ENCODE peak calls at places on chromosomes 1 and 21, in ten cellular contexts. M is Peyer's patch; R is astrocyte of the cerebellum; T is PC-9; X is K562; V is heart right ventricle; K is colonic mucosa; B is CD8-positive, alpha-beta T cell; H is mucosa of descending colon; N is BJ. Q is an unnamed sample.

GRCh38 chr1:29515188-29515955 is 279.1 kb downstream of the PTPRU start:
- DNase-seq in M (peak; percentile 35), H (no peak), N (no peak), T (no peak), X (no peak), V (no peak), B (no peak), K (no peak), R (no peak), Q (no peak)

GRCh38 chr1:247102381-247102780 is 1.8 kb downstream of the ZNF669 start:
- DNase-seq in T (no peak), M (no peak), B (no peak), X (no peak), N (no peak), H (no peak), V (no peak), R (no peak), K (no peak), Q (no peak)

GRCh38 chr1:72140222-72140621 is 142.1 kb downstream of the NEGR1 start:
- DNase-seq in M (no peak), V (no peak), T (no peak), R (no peak), B (no peak), N (no peak), H (no peak), K (no peak), X (no peak), Q (no peak)

GRCh38 chr1:29555043-29555620 is 318.8 kb downstream of the PTPRU start:
- DNase-seq in X (no peak), N (no peak), R (no peak), M (no peak), H (no peak), B (no peak), K (no peak), T (no peak), V (no peak), Q (no peak)

GRCh38 chr1:37495875-37496274 is 18.7 kb downstream of the MEAF6 start:
- DNase-seq in X (no peak), N (no peak), K (no peak), T (peak; percentile 80), R (no peak), V (no peak), B (no peak), M (no peak), H (no peak), Q (no peak)

GRCh38 chr21:33931799-33932390 is 16.3 kb upstream of the ATP5PO start:
- DNase-seq in V (no peak), R (no peak), N (no peak), H (no peak), T (no peak), M (peak; percentile 53), X (no peak), B (no peak), K (no peak), Q (no peak)

GRCh38 chr1:101190441-101190840 is 46.4 kb upstream of the S1PR1 start:
- DNase-seq in N (peak; percentile 52), X (no peak), H (no peak), M (no peak), K (no peak), R (no peak), T (no peak), V (no peak), B (no peak), Q (no peak)

GRCh38 chr1:201181726-201182125 is 8.9 kb upstream of the IGFN1 start:
- DNase-seq in X (no peak), V (no peak), R (no peak), H (no peak), M (no peak), N (no peak), B (no peak), K (no peak), T (no peak), Q (no peak)

GRCh38 chr21:38139380-38140168 is 117.2 kb upstream of the KCNJ15 start:
- DNase-seq in V (no peak), H (no peak), K (no peak), R (no peak), M (no peak), B (no peak), N (no peak), X (no peak), T (peak; percentile 58), Q (no peak)

GRCh38 chr1:201069636-201070035 is 42.6 kb downstream of the CACNA1S start:
- DNase-seq in X (no peak), K (no peak), H (no peak), M (no peak), R (no peak), V (no peak), T (no peak), N (no peak), B (no peak), Q (no peak)

GRCh38 chr1:8604041-8604942 is 213.1 kb downstream of the RERE start:
- DNase-seq in R (no peak), X (no peak), N (no peak), K (no peak), B (no peak), V (no peak), T (no peak), H (no peak), M (no peak), Q (no peak)

GRCh38 chr1:6935379-6936307 is 150.4 kb downstream of the CAMTA1 start:
- DNase-seq in R (no peak), X (no peak), T (no peak), N (no peak), H (no peak), B (no peak), M (no peak), V (no peak), K (no peak), Q (no peak)

GRCh38 chr21:37047079-37047478 is 25.8 kb downstream of the PIGP start:
- DNase-seq in N (no peak), T (peak; percentile 71), V (no peak), X (no peak), K (peak; percentile 89), H (peak; percentile 72), R (no peak), M (peak; percentile 66), B (no peak), Q (no peak)

GRCh38 chr1:37372740-37373139 is 101.6 kb upstream of the ZC3H12A start:
- DNase-seq in X (no peak), N (no peak), K (no peak), R (no peak), T (no peak), V (no peak), B (no peak), M (no peak), H (no peak), Q (no peak)

GRCh38 chr1:153945131-153945794 is 1.3 kb downstream of the DENND4B start:
- DNase-seq in R (no peak), N (no peak), V (peak; percentile 65), M (peak; percentile 89), X (peak; percentile 59), K (peak; percentile 63), B (peak; percentile 92), H (peak; percentile 69), T (no peak), Q (no peak)

GRCh38 chr1:66292944-66293343 is 241.0 kb upstream of the SGIP1 start:
- DNase-seq in V (no peak), X (no peak), M (no peak), B (no peak), K (no peak), H (no peak), R (no peak), T (no peak), N (no peak), Q (no peak)

GRCh38 chr1:33612877-33613487 is 140.5 kb downstream of the ZSCAN20 start:
- DNase-seq in N (peak; percentile 5), B (no peak), K (peak; percentile 41), R (peak; percentile 64), T (peak; percentile 48), X (peak; percentile 77), H (peak; percentile 62), V (peak; percentile 54), M (peak; percentile 62), Q (peak; percentile 13)

GRCh38 chr1:41476807-41477361 is 7.6 kb downstream of the EDN2 start:
- DNase-seq in R (no peak), T (no peak), V (peak; percentile 61), B (no peak), H (peak; percentile 90), N (no peak), M (peak; percentile 93), X (no peak), K (peak; percentile 91), Q (no peak)

GRCh38 chr1:44932151-44932550 is 54.2 kb downstream of the EIF2B3 start:
- DNase-seq in M (no peak), V (no peak), R (no peak), N (no peak), K (no peak), T (no peak), H (no peak), X (no peak), B (no peak), Q (no peak)

GRCh38 chr1:226942392-226942791 is 2.3 kb downstream of the COQ8A start:
- DNase-seq in M (peak; percentile 37), R (no peak), H (no peak), T (no peak), B (no peak), X (no peak), N (no peak), K (no peak), V (no peak), Q (no peak)
- H3K4me3 ChIP-seq in M (no peak overlapping the region), R (no peak overlapping the region), H (no peak overlapping the region), T (no peak overlapping the region), B (no peak overlapping the region), X (no peak overlapping the region), N (no peak overlapping the region), K (no peak overlapping the region), V (peak overlapping the region; percentile 93), Q (no peak overlapping the region)

GRCh38 chr1:208997726-208998312 is 585.7 kb upstream of the CAMK1G start:
- DNase-seq in R (no peak), K (no peak), X (no peak), M (no peak), B (no peak), N (no peak), H (no peak), T (no peak), V (no peak), Q (no peak)
- TF ChIP-seq CTCF in R (peak; percentile 58), K (peak; percentile 23), X (no peak), M (no peak), B (no peak), N (peak; percentile 66), H (no peak), T (peak; percentile 55), V (no peak), Q (peak; percentile 63)

DNA sequence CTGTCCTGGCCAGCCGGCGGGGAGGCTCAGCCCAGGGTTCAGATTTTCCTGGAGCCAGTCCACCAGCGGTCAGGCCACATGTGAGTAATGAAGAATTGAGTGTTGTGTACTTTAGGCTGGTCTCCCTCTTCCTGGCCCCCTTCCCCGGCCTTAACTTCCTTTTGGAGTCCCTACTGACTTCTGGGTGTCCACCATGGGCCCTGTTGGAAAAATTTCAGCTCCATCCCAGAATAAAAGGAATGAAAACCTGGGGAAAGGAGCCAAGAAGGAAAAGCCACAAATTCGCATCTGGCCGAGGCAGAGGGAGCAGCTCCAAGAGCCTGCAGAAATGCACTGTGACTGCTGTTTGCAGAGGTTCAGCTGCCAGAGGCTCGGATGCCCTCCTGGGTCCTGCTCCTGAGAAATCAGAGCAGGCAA is 35.5 kb upstream of the HHAT start:
- DNase-seq in K (peak; percentile 33), X (no peak), R (peak; percentile 92), T (no peak), B (no peak), M (peak; percentile 46), H (peak; percentile 39), V (peak; percentile 65), N (peak; percentile 84), Q (peak; percentile 79)
- H3K4me3 ChIP-seq in K (no peak overlapping the region), X (no peak overlapping the region), R (no peak overlapping the region), T (no peak overlapping the region), B (no peak overlapping the region), M (no peak overlapping the region), H (no peak overlapping the region), V (peak overlapping the region; percentile 54), N (no peak overlapping the region), Q (peak overlapping the region; percentile 37)

GRCh38 chr1:68162761-68163160 is 69.6 kb downstream of the WLS start:
- DNase-seq in B (no peak), T (no peak), H (no peak), X (peak; percentile 10), R (no peak), N (no peak), V (no peak), K (no peak), M (no peak), Q (no peak)
- TF ChIP-seq CTCF in B (no peak), T (peak; percentile 41), H (no peak), X (peak; percentile 46), R (peak; percentile 14), N (no peak), V (no peak), K (no peak), M (no peak), Q (peak; percentile 20)

Q was measured in AG09309.